ENCODE peak calls at places on chromosomes 2 and 18, in nine cellular contexts. One of them, this sample, is unnamed.

GRCh38 chr2:238646803-238647202 is 201.1 kb upstream of the TWIST2 start:
- DNase-seq in A549: no peak
- DNase-seq in GM23338: no peak
- DNase-seq in K562: no peak
- DNase-seq in HepG2: no peak
- DNase-seq in HL-60: no peak
- DNase-seq in GM12878: no peak
- DNase-seq in HCT116: no peak
- DNase-seq in SK-N-SH: no peak
- DNase-seq in this sample: no peak

GRCh38 chr2:240836781-240837467 is 16.9 kb upstream of the KIF1A start:
- DNase-seq in GM12878: no peak
- DNase-seq in HepG2: no peak
- DNase-seq in A549: no peak
- DNase-seq in GM23338: no peak
- DNase-seq in HL-60: no peak
- DNase-seq in HCT116: no peak
- DNase-seq in K562: no peak
- DNase-seq in SK-N-SH: no peak
- DNase-seq in this sample: no peak

GRCh38 chr2:214069254-214069653 is 341.6 kb upstream of the VWC2L start:
- DNase-seq in HCT116: peak
- DNase-seq in HL-60: no peak
- DNase-seq in K562: no peak
- DNase-seq in A549: peak
- DNase-seq in GM23338: no peak
- DNase-seq in SK-N-SH: peak
- DNase-seq in HepG2: peak
- DNase-seq in GM12878: no peak
- DNase-seq in this sample: peak

GRCh38 chr2:133293544-133294270 is 274.6 kb downstream of the NCKAP5 start:
- DNase-seq in K562: no peak
- DNase-seq in HepG2: no peak
- DNase-seq in HL-60: no peak
- DNase-seq in GM12878: no peak
- DNase-seq in A549: no peak
- DNase-seq in SK-N-SH: no peak
- DNase-seq in HCT116: no peak
- DNase-seq in GM23338: no peak
- DNase-seq in this sample: no peak

GRCh38 chr2:106197878-106198277 is 3.8 kb upstream of the UXS1 start:
- DNase-seq in HCT116: no peak
- DNase-seq in HL-60: no peak
- DNase-seq in A549: no peak
- DNase-seq in K562: no peak
- DNase-seq in GM12878: no peak
- DNase-seq in HepG2: peak
- DNase-seq in SK-N-SH: no peak
- DNase-seq in GM23338: no peak
- DNase-seq in this sample: no peak

GRCh38 chr2:199814084-199814844 is 36.7 kb downstream of the FTCDNL1 start:
- DNase-seq in HepG2: no peak
- DNase-seq in SK-N-SH: no peak
- DNase-seq in A549: no peak
- DNase-seq in GM12878: no peak
- DNase-seq in K562: no peak
- DNase-seq in GM23338: no peak
- DNase-seq in HCT116: no peak
- DNase-seq in HL-60: no peak
- DNase-seq in this sample: no peak

GRCh38 chr2:54394392-54394791 is 61.7 kb upstream of the SPTBN1 start:
- DNase-seq in HepG2: no peak
- DNase-seq in K562: no peak
- DNase-seq in A549: no peak
- DNase-seq in GM12878: peak
- DNase-seq in HCT116: no peak
- DNase-seq in HL-60: no peak
- DNase-seq in SK-N-SH: no peak
- DNase-seq in GM23338: no peak
- DNase-seq in this sample: no peak

GRCh38 chr2:69156624-69157023 is 143.6 kb downstream of the ANTXR1 start:
- DNase-seq in HL-60: no peak
- DNase-seq in HepG2: no peak
- DNase-seq in HCT116: no peak
- DNase-seq in K562: no peak
- DNase-seq in SK-N-SH: no peak
- DNase-seq in GM23338: no peak
- DNase-seq in A549: no peak
- DNase-seq in GM12878: no peak
- DNase-seq in this sample: no peak

GRCh38 chr2:95269036-95269680 is 5.1 kb upstream of the PROM2 start:
- DNase-seq in HL-60: no peak
- DNase-seq in K562: no peak
- DNase-seq in GM23338: no peak
- DNase-seq in A549: no peak
- DNase-seq in GM12878: no peak
- DNase-seq in SK-N-SH: no peak
- DNase-seq in HepG2: no peak
- DNase-seq in HCT116: no peak
- DNase-seq in this sample: no peak

GRCh38 chr18:79365701-79366100 is 30.0 kb upstream of the NFATC1 start:
- DNase-seq in SK-N-SH: no peak
- DNase-seq in HL-60: no peak
- DNase-seq in K562: no peak
- DNase-seq in HepG2: no peak
- DNase-seq in GM12878: no peak
- DNase-seq in A549: no peak
- DNase-seq in HCT116: no peak
- DNase-seq in GM23338: no peak
- DNase-seq in this sample: no peak

GRCh38 chr2:29440921-29441623 is 325.9 kb downstream of the CLIP4 start:
- DNase-seq in HepG2: no peak
- DNase-seq in A549: no peak
- DNase-seq in GM12878: no peak
- DNase-seq in K562: no peak
- DNase-seq in HCT116: no peak
- DNase-seq in HL-60: no peak
- DNase-seq in GM23338: no peak
- DNase-seq in SK-N-SH: no peak
- DNase-seq in this sample: no peak
- TF ChIP-seq REST in HepG2: no peak
- TF ChIP-seq REST in A549: no peak
- TF ChIP-seq REST in GM12878: no peak
- TF ChIP-seq REST in K562: no peak
- TF ChIP-seq REST in HCT116: no peak
- TF ChIP-seq REST in HL-60: no peak
- TF ChIP-seq REST in GM23338: no peak
- TF ChIP-seq REST in SK-N-SH: no peak
- TF ChIP-seq REST in this sample: no peak

DNA sequence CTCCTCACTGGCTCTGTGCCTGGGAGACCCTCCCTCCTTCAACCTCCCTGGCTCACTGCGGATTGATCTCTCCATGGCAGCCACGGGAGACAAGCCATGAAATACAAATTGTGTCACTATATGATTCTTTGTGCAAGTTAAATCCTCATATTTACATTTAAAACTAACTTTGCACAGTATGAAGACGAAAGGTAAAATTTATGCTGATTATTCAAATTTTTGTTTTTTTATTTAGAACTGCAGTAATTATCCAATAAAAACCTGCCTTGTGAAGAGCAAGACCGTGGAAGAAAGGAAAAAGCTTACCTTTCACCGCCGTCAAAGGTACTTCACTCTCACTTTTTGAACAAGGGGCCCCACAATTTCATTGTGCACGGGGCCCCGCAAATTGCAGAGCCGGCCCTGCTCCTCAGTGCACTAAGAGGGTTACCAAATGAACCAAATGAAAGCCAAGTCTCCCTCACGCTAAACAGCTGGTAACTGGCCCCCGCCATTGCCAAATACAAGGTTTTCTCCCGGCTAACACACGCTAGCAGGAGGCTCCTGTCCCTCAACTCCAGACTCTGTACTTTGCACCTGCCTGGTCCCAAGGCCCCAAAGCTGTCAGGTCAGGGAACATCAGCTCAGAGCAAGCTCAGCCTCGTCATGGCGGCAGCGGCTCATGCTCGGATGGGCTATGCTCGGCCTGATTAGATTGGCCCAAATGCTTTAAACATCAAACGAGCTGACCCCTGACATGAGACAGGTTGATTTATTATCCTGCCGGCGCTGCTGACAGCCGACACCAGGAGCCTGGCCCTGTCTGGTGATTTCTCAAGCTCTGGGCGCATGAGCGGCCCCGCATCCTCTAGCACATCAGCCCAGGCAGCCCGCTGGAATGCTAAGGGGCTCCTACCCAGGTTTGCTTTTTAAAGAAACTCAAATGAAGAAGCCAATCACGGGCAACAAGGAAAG is 436.6 kb downstream of the EIPR1 start:
- DNase-seq in GM12878: no peak
- DNase-seq in HL-60: no peak
- DNase-seq in GM23338: no peak
- DNase-seq in SK-N-SH: no peak
- DNase-seq in A549: no peak
- DNase-seq in HCT116: no peak
- DNase-seq in K562: no peak
- DNase-seq in HepG2: no peak
- DNase-seq in this sample: no peak
- H3K4me3 ChIP-seq in GM12878: no peak
- H3K4me3 ChIP-seq in HL-60: no peak
- H3K4me3 ChIP-seq in GM23338: no peak
- H3K4me3 ChIP-seq in SK-N-SH: no peak
- H3K4me3 ChIP-seq in A549: no peak
- H3K4me3 ChIP-seq in HCT116: no peak
- H3K4me3 ChIP-seq in K562: no peak
- H3K4me3 ChIP-seq in HepG2: peak
- H3K4me3 ChIP-seq in this sample: no peak

GRCh38 chr2:128894896-128895295 is 576.2 kb upstream of the HS6ST1 start:
- DNase-seq in HepG2: no peak
- DNase-seq in GM12878: no peak
- DNase-seq in HCT116: no peak
- DNase-seq in SK-N-SH: no peak
- DNase-seq in A549: no peak
- DNase-seq in HL-60: no peak
- DNase-seq in GM23338: no peak
- DNase-seq in K562: no peak
- DNase-seq in this sample: no peak
- TF ChIP-seq REST in HepG2: no peak
- TF ChIP-seq REST in GM12878: no peak
- TF ChIP-seq REST in HCT116: no peak
- TF ChIP-seq REST in SK-N-SH: no peak
- TF ChIP-seq REST in A549: no peak
- TF ChIP-seq REST in HL-60: no peak
- TF ChIP-seq REST in GM23338: no peak
- TF ChIP-seq REST in K562: no peak
- TF ChIP-seq REST in this sample: no peak

GRCh38 chr18:55302337-55302833 is 285.6 kb downstream of the TCF4 start:
- DNase-seq in SK-N-SH: peak
- DNase-seq in HCT116: no peak
- DNase-seq in GM23338: peak
- DNase-seq in HL-60: no peak
- DNase-seq in K562: peak
- DNase-seq in HepG2: no peak
- DNase-seq in GM12878: no peak
- DNase-seq in A549: no peak
- DNase-seq in this sample: no peak
- H3K4me3 ChIP-seq in SK-N-SH: peak
- H3K4me3 ChIP-seq in HCT116: no peak
- H3K4me3 ChIP-seq in GM23338: no peak
- H3K4me3 ChIP-seq in HL-60: no peak
- H3K4me3 ChIP-seq in K562: no peak
- H3K4me3 ChIP-seq in HepG2: no peak
- H3K4me3 ChIP-seq in GM12878: no peak
- H3K4me3 ChIP-seq in A549: no peak
- H3K4me3 ChIP-seq in this sample: no peak

GRCh38 chr18:45324081-45324480 is 291.2 kb upstream of the SLC14A2 start:
- DNase-seq in A549: no peak
- DNase-seq in GM23338: no peak
- DNase-seq in HL-60: no peak
- DNase-seq in K562: no peak
- DNase-seq in HepG2: no peak
- DNase-seq in SK-N-SH: no peak
- DNase-seq in GM12878: no peak
- DNase-seq in HCT116: no peak
- DNase-seq in this sample: no peak

GRCh38 chr18:45326505-45326904 is 288.8 kb upstream of the SLC14A2 start:
- DNase-seq in GM12878: no peak
- DNase-seq in GM23338: no peak
- DNase-seq in HCT116: no peak
- DNase-seq in K562: no peak
- DNase-seq in A549: no peak
- DNase-seq in HL-60: no peak
- DNase-seq in HepG2: no peak
- DNase-seq in SK-N-SH: no peak
- DNase-seq in this sample: no peak

GRCh38 chr18:45322343-45322742 is 292.9 kb upstream of the SLC14A2 start:
- DNase-seq in GM12878: no peak
- DNase-seq in HL-60: no peak
- DNase-seq in A549: no peak
- DNase-seq in GM23338: no peak
- DNase-seq in K562: no peak
- DNase-seq in HepG2: no peak
- DNase-seq in SK-N-SH: no peak
- DNase-seq in HCT116: no peak
- DNase-seq in this sample: no peak

GRCh38 chr18:45325791-45326190 is 289.5 kb upstream of the SLC14A2 start:
- DNase-seq in HCT116: no peak
- DNase-seq in GM12878: no peak
- DNase-seq in HepG2: no peak
- DNase-seq in HL-60: no peak
- DNase-seq in SK-N-SH: no peak
- DNase-seq in A549: no peak
- DNase-seq in GM23338: no peak
- DNase-seq in K562: no peak
- DNase-seq in this sample: no peak

GRCh38 chr18:45324489-45325111 is 290.7 kb upstream of the SLC14A2 start:
- DNase-seq in GM12878: no peak
- DNase-seq in K562: no peak
- DNase-seq in GM23338: peak
- DNase-seq in HCT116: no peak
- DNase-seq in A549: no peak
- DNase-seq in HepG2: no peak
- DNase-seq in HL-60: no peak
- DNase-seq in SK-N-SH: no peak
- DNase-seq in this sample: no peak
- TF ChIP-seq REST in GM12878: no peak
- TF ChIP-seq REST in K562: no peak
- TF ChIP-seq REST in GM23338: no peak
- TF ChIP-seq REST in HCT116: no peak
- TF ChIP-seq REST in A549: no peak
- TF ChIP-seq REST in HepG2: no peak
- TF ChIP-seq REST in HL-60: no peak
- TF ChIP-seq REST in SK-N-SH: no peak
- TF ChIP-seq REST in this sample: no peak

GRCh38 chr2:146992057-146992456 is 852.8 kb upstream of the ACVR2A start:
- DNase-seq in HCT116: no peak
- DNase-seq in GM23338: no peak
- DNase-seq in GM12878: no peak
- DNase-seq in SK-N-SH: no peak
- DNase-seq in HepG2: no peak
- DNase-seq in HL-60: no peak
- DNase-seq in A549: no peak
- DNase-seq in K562: no peak
- DNase-seq in this sample: no peak
- H3K4me3 ChIP-seq in HCT116: no peak
- H3K4me3 ChIP-seq in GM23338: no peak
- H3K4me3 ChIP-seq in GM12878: no peak
- H3K4me3 ChIP-seq in SK-N-SH: no peak
- H3K4me3 ChIP-seq in HepG2: no peak
- H3K4me3 ChIP-seq in HL-60: no peak
- H3K4me3 ChIP-seq in A549: no peak
- H3K4me3 ChIP-seq in K562: no peak
- H3K4me3 ChIP-seq in this sample: no peak

This sample was measured in Panc1.